ENCODE peak calls at places on chromosomes 3 and 15, in eight cellular contexts. Q is pancreas, J is colonic mucosa, B is tibial artery, W is astrocyte, P is mucosa of descending colon, F is lower lobe of right lung, N is heart right ventricle. I is an unnamed sample. For H3K4me1, the result is how much of the 10 kb centered on the place peaks cover.

GRCh38 chr3:23264413-23264812 is 61.3 kb downstream of the UBE2E2 start:
- DNase-seq in Q (no peak), J (no peak), B (no peak), W (peak), P (no peak), F (no peak), N (no peak), I (no peak)

GRCh38 chr15:85614059-85614458 is 180.7 kb downstream of the KLHL25 start:
- DNase-seq in Q (no peak), J (no peak), B (no peak), W (no peak), P (no peak), F (no peak), N (no peak), I (no peak)

GRCh38 chr3:106842151-106842550 is 535.1 kb upstream of the CCDC54 start:
- DNase-seq in Q (no peak), J (no peak), B (no peak), W (no peak), P (no peak), F (no peak), N (no peak), I (no peak)

GRCh38 chr3:7682822-7683229 is 818.8 kb upstream of the LMCD1 start:
- DNase-seq in Q (no peak), J (no peak), B (no peak), W (peak), P (no peak), F (peak), N (peak), I (no peak)

GRCh38 chr3:51799879-51800757 is 21.1 kb upstream of the IQCF6 start:
- DNase-seq in Q (no peak), J (peak), B (no peak), W (peak), P (no peak), F (no peak), N (peak), I (no peak)

GRCh38 chr3:36906504-36907149 is 38.2 kb downstream of the TRANK1 start:
- DNase-seq in Q (no peak), J (no peak), B (no peak), W (no peak), P (no peak), F (no peak), N (no peak), I (no peak)

GRCh38 chr15:93974804-93975481 is 256.4 kb upstream of the MCTP2 start:
- DNase-seq in Q (no peak), J (no peak), B (no peak), W (peak), P (no peak), F (no peak), N (no peak), I (no peak)

GRCh38 chr3:20060924-20061323 is 20.7 kb downstream of the KAT2B start:
- DNase-seq in Q (no peak), J (no peak), B (no peak), W (peak), P (no peak), F (no peak), N (no peak), I (no peak)

GRCh38 chr3:18559323-18559972 is 134.3 kb upstream of the SATB1 start:
- DNase-seq in Q (no peak), J (peak), B (no peak), W (peak), P (no peak), F (no peak), N (peak), I (peak)

GRCh38 chr15:59819047-59819446 is 129.9 kb upstream of the BNIP2 start:
- DNase-seq in Q (no peak), J (no peak), B (no peak), W (no peak), P (no peak), F (no peak), N (no peak), I (no peak)

GRCh38 chr15:76866716-76867321 is 38.3 kb downstream of the SCAPER start:
- DNase-seq in Q (no peak), J (no peak), B (no peak), W (peak), P (no peak), F (no peak), N (peak), I (no peak)

GRCh38 chr3:119413603-119414280 is 49.7 kb downstream of the TMEM39A start:
- DNase-seq in Q (no peak), J (no peak), B (no peak), W (no peak), P (no peak), F (no peak), N (no peak), I (no peak)

GRCh38 chr3:15815696-15816095 is 17.9 kb upstream of the ANKRD28 start:
- DNase-seq in Q (no peak), J (no peak), B (no peak), W (peak), P (no peak), F (no peak), N (no peak), I (no peak)

GRCh38 chr15:57340673-57341259 is 35.5 kb upstream of the CGNL1 start:
- DNase-seq in Q (no peak), J (peak), B (no peak), W (no peak), P (no peak), F (no peak), N (peak), I (peak)

GRCh38 chr15:49495993-49496747 is 73.1 kb downstream of the FGF7 start:
- DNase-seq in Q (no peak), J (no peak), B (no peak), W (peak), P (no peak), F (no peak), N (no peak), I (no peak)

GRCh38 chr3:79039192-79039591 is 728.6 kb downstream of the ROBO1 start:
- DNase-seq in Q (no peak), J (no peak), B (no peak), W (peak), P (no peak), F (no peak), N (no peak), I (no peak)

GRCh38 chr15:50235794-50236193 is 29.7 kb downstream of the HDC start:
- DNase-seq in Q (no peak), J (no peak), B (no peak), W (no peak), P (no peak), F (no peak), N (no peak), I (no peak)

GRCh38 chr3:165192610-165193192 is 3.5 kb downstream of the SLITRK3 start:
- DNase-seq in Q (no peak), J (no peak), B (no peak), W (no peak), P (no peak), F (no peak), N (no peak), I (no peak)

GRCh38 chr15:73901126-73901810 is 25.0 kb upstream of the LOXL1 start:
- DNase-seq in Q (no peak), J (no peak), B (peak), W (no peak), P (peak), F (peak), N (no peak), I (no peak)

GRCh38 chr3:123229145-123229544 is 27.4 kb downstream of the SEC22A start:
- DNase-seq in Q (no peak), J (no peak), B (no peak), W (no peak), P (no peak), F (no peak), N (no peak), I (no peak)

GRCh38 chr3:123809597-123809996 is 74.5 kb downstream of the MYLK start:
- DNase-seq in Q (no peak), J (peak), B (no peak), W (peak), P (no peak), F (no peak), N (no peak), I (no peak)

GRCh38 chr15:39283531-39283930 is 297.3 kb upstream of the THBS1 start:
- DNase-seq in Q (no peak), J (no peak), B (no peak), W (peak), P (no peak), F (no peak), N (no peak), I (no peak)

GRCh38 chr3:52415769-52416168 is 29.1 kb downstream of the SEMA3G start:
- DNase-seq in Q (no peak), J (no peak), B (no peak), W (no peak), P (no peak), F (no peak), N (no peak), I (no peak)

GRCh38 chr3:73499787-73500186 is 125.0 kb downstream of the PDZRN3 start:
- DNase-seq in Q (no peak), J (no peak), B (no peak), W (peak), P (no peak), F (no peak), N (no peak), I (no peak)

GRCh38 chr3:38489766-38490165 is 6.4 kb upstream of the EXOG start:
- DNase-seq in Q (no peak), J (no peak), B (no peak), W (no peak), P (no peak), F (no peak), N (no peak), I (no peak)

DNA sequence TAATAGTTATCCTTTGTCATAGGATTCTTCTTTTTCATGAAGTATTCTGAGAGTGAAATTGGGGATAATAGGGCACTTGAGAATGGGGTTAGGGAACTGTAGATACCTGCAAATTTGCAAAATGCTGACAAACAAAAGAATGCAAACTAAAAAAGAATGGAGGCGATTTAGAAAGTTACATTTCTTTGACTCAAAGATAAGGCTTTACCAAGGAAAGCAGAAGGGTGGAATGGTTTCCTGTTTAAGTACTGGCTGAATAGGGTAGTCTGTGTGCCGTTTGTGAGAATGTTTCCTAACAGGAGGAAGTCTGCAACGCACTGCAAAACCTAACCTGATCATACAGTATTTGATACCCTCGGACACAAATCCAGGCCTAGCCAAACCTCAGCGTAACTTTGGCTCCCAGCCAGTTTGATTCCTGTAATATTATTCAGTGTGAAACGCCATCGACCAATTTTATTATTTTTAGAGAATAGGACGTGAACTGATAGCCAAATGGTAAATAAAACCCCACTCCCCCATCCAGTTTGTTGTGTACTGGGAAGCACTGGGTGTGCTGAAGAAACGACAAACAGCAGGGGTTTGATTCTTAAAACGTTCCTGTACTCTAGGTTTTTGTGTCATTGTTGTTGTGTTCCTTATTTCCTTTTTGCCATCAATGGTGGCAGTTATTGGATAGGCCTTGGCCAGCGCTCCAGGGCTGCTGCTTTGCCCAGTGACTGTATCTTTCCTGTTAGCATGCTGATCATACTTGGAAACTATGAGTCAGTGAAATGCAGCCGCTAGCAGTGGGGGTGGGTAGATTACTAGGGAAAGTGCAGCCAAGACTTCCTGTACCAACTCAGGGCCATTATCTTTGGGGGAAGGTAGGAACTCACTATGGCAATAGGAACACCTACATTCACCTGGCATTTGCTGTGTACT is 148.0 kb upstream of the TBL1XR1 start:
- DNase-seq in Q (peak), J (peak), B (peak), W (peak), P (peak), F (peak), N (peak), I (peak)
- H3K4me1 ChIP-seq in Q (under half), J (under half), B (under half), W (under half), P (under half), F (under half), N (half or more), I (under half)

GRCh38 chr15:67096536-67097294 is 31.3 kb downstream of the SMAD3 start:
- DNase-seq in Q (no peak), J (no peak), B (no peak), W (peak), P (no peak), F (no peak), N (no peak), I (no peak)
- H3K4me1 ChIP-seq in Q (under half), J (under half), B (under half), W (under half), P (under half), F (half or more), N (half or more), I (half or more)

GRCh38 chr3:11555823-11556222 is 87.9 kb downstream of the VGLL4 start:
- DNase-seq in Q (no peak), J (no peak), B (no peak), W (no peak), P (no peak), F (peak), N (no peak), I (no peak)

GRCh38 chr3:11554666-11555065 is 89.0 kb downstream of the VGLL4 start:
- DNase-seq in Q (peak), J (no peak), B (peak), W (no peak), P (no peak), F (peak), N (no peak), I (no peak)

GRCh38 chr3:11556851-11557644 is 86.7 kb downstream of the VGLL4 start:
- DNase-seq in Q (no peak), J (no peak), B (peak), W (peak), P (no peak), F (peak), N (peak), I (no peak)

GRCh38 chr3:11555211-11555782 is 88.4 kb downstream of the VGLL4 start:
- DNase-seq in Q (peak), J (no peak), B (peak), W (no peak), P (no peak), F (peak), N (no peak), I (no peak)

DNA sequence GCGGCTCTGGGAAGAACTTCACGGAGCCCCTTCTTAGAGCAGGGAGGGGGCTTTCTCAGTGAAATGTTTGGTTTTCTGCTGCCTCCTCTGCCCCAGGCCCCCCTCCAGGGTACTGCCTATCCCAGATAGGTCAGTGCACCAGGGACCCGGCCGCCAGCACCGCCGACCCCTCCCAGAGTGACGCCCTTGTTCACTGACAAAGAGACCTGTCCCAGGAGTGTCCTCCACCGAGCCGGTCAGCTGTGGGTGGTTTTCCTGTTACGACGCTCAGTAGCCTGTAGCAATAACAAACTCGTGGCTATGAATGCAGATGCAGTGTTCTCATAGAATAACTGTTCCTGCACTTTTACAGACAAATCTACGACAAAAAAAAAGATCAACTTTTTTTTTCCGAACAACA is 87.5 kb downstream of the VGLL4 start:
- DNase-seq in Q (no peak), J (no peak), B (peak), W (no peak), P (no peak), F (peak), N (no peak), I (no peak)
- H3K4me1 ChIP-seq in Q (under half), J (under half), B (half or more), W (half or more), P (under half), F (under half), N (half or more), I (under half)

GRCh38 chr3:12969487-12969886 is 103.7 kb downstream of the IQSEC1 start:
- DNase-seq in Q (no peak), J (no peak), B (no peak), W (no peak), P (no peak), F (no peak), N (peak), I (no peak)

GRCh38 chr3:12965999-12966846 is 107.0 kb downstream of the IQSEC1 start:
- DNase-seq in Q (no peak), J (no peak), B (no peak), W (no peak), P (no peak), F (no peak), N (no peak), I (no peak)

GRCh38 chr3:12968541-12968940 is 104.7 kb downstream of the IQSEC1 start:
- DNase-seq in Q (peak), J (no peak), B (no peak), W (no peak), P (no peak), F (no peak), N (no peak), I (no peak)

GRCh38 chr3:12966847-12967750 is 106.1 kb downstream of the IQSEC1 start:
- DNase-seq in Q (peak), J (peak), B (peak), W (no peak), P (peak), F (peak), N (no peak), I (no peak)

DNA sequence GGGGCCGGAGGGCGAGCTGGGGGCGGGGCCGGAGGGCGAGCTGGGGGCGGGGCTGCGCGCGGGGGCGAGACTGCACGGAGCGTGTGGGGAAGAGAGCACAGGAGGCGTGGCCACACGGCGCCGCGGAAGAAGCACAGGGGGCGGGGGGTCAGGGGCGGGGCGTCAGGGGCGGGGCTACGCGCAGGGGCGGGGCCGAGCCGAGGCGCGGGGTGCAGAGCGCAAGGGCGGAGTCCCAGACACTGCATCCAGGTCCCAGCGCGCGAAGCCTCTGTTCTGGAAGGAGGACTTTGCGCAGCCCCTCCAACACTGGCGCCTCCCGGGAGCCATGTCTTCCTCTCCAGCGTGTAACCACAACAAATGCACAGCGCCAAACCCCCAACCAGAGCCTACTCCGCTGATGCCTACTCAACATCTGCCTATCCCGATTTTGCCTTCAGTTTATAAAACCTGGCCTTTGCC is 105.4 kb downstream of the IQSEC1 start:
- DNase-seq in Q (peak), J (peak), B (peak), W (peak), P (peak), F (peak), N (peak), I (peak)
- H3K4me1 ChIP-seq in Q (under half), J (under half), B (half or more), W (under half), P (under half), F (half or more), N (half or more), I (half or more)

DNA sequence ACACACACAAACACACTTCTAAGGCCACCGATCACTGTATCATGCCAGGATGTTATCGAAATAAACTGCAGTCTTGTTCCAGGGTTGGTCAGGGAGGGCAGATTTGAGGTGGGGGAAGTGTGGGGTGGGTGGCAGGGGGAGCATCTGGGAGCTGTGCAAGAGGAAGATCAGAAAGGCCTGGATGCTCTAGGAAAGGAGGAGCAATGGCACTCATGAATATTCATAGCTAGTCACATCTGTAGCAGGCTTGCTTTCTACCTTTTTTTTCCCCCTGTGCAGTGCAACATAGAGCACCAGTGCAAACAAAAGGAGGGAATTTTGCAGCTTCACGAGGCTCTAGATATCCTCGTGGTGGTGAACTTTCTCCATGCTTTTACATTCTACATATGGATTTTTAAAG is 84.9 kb downstream of the MEIS2 start:
- DNase-seq in Q (no peak), J (no peak), B (no peak), W (no peak), P (no peak), F (no peak), N (no peak), I (no peak)
- H3K4me1 ChIP-seq in Q (under half), J (under half), B (under half), W (under half), P (under half), F (under half), N (under half), I (under half)

DNA sequence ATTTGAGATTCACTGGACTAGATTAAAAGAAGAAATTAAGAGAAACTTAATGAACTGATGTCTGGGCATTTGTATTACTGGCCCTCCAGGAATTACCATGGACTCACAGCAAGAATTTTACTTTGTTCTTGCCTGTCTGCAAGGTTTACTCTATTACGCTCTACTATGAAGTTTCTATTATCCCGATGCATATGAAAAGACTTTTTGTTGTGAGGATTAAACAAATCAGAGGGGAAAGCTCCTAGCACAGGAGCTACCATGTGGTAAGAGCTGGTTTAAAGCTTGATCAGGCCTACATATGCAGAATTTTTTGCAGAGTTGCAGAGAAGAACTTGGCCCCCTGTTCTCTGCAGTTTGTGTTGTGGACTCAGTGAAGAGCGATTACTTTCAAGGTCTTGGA is 61.7 kb upstream of the PTX3 start:
- DNase-seq in Q (no peak), J (no peak), B (no peak), W (no peak), P (no peak), F (no peak), N (no peak), I (no peak)
- H3K4me1 ChIP-seq in Q (under half), J (under half), B (under half), W (under half), P (under half), F (under half), N (under half), I (under half)

GRCh38 chr15:67144609-67145306 is 79.4 kb downstream of the SMAD3 start:
- DNase-seq in Q (no peak), J (no peak), B (peak), W (peak), P (peak), F (no peak), N (no peak), I (no peak)
- H3K4me1 ChIP-seq in Q (half or more), J (under half), B (half or more), W (half or more), P (under half), F (half or more), N (half or more), I (half or more)

GRCh38 chr15:68812069-68812468 is 8.6 kb downstream of the ANP32A start:
- DNase-seq in Q (no peak), J (no peak), B (no peak), W (no peak), P (no peak), F (no peak), N (no peak), I (no peak)
- H3K4me1 ChIP-seq in Q (under half), J (under half), B (half or more), W (under half), P (under half), F (half or more), N (half or more), I (half or more)

I was measured in stomach.